ENCODE peak calls at places on chromosomes 5 and 9, in eight cellular contexts. F is cardiac muscle cell; D is CD8-positive, alpha-beta T cell; Z is psoas muscle; B is stomach; E is IMR-90; Q is OCI-LY7; W is RWPE1. I is an unnamed sample.

GRCh38 chr9:130908129-130908877 is 11.7 kb upstream of the QRFP start:
- DNase-seq in Z (no peak), E (no peak), W (peak), D (no peak), F (no peak), Q (no peak), B (no peak), I (no peak)

GRCh38 chr5:91499943-91500531 is 116.9 kb upstream of the ARRDC3 start:
- DNase-seq in B (no peak), D (no peak), E (peak), Z (no peak), W (peak), F (peak), Q (peak), I (no peak)

GRCh38 chr5:59107692-59108091 is 524.8 kb downstream of the RAB3C start:
- DNase-seq in E (no peak), Z (no peak), D (no peak), W (no peak), B (peak), F (peak), Q (no peak), I (no peak)

GRCh38 chr9:100167176-100167575 is 68.1 kb downstream of the INVS start:
- DNase-seq in F (peak), W (no peak), E (peak), Q (no peak), D (no peak), Z (no peak), B (no peak), I (no peak)

GRCh38 chr5:159737263-159737662 is 179.0 kb upstream of the ADRA1B start:
- DNase-seq in E (no peak), Q (no peak), F (no peak), W (no peak), B (no peak), D (no peak), Z (no peak), I (no peak)

GRCh38 chr5:55547792-55548191 is 13.0 kb upstream of the PLPP1 start:
- DNase-seq in E (no peak), D (no peak), W (no peak), F (no peak), B (no peak), Z (no peak), Q (no peak), I (no peak)

GRCh38 chr5:669111-669841 is 23.9 kb downstream of the TPPP start:
- DNase-seq in F (peak), D (peak), E (no peak), Q (peak), W (no peak), B (peak), Z (no peak), I (peak)

GRCh38 chr5:544675-545330 is 20.6 kb upstream of the SLC9A3 start:
- DNase-seq in D (no peak), B (no peak), E (no peak), Q (no peak), Z (peak), F (no peak), W (no peak), I (no peak)

GRCh38 chr5:135050244-135050767 is 16.3 kb upstream of the PITX1 start:
- DNase-seq in Z (no peak), D (no peak), W (no peak), Q (no peak), F (no peak), E (no peak), B (no peak), I (peak)

GRCh38 chr9:111621895-111622480 is 9.1 kb upstream of the DNAJC25 start:
- DNase-seq in B (peak), F (peak), E (peak), Q (peak), Z (no peak), D (peak), W (peak), I (no peak)

GRCh38 chr5:180302256-180302655 is 10.4 kb upstream of the MAPK9 start:
- DNase-seq in Z (no peak), F (no peak), Q (no peak), E (no peak), B (no peak), W (no peak), D (no peak), I (no peak)

GRCh38 chr9:99296375-99296951 is 74.4 kb downstream of the SEC61B start:
- DNase-seq in Z (peak), D (peak), F (peak), W (no peak), Q (no peak), E (no peak), B (no peak), I (no peak)

GRCh38 chr5:23614422-23614821 is 107.0 kb downstream of the PRDM9 start:
- DNase-seq in D (no peak), Z (no peak), Q (no peak), E (no peak), B (no peak), F (peak), W (no peak), I (no peak)
- TF ChIP-seq CTCF in D (no peak), Z (no peak), Q (no peak), E (no peak), B (no peak), F (no peak), W (no peak), I (no peak)

DNA sequence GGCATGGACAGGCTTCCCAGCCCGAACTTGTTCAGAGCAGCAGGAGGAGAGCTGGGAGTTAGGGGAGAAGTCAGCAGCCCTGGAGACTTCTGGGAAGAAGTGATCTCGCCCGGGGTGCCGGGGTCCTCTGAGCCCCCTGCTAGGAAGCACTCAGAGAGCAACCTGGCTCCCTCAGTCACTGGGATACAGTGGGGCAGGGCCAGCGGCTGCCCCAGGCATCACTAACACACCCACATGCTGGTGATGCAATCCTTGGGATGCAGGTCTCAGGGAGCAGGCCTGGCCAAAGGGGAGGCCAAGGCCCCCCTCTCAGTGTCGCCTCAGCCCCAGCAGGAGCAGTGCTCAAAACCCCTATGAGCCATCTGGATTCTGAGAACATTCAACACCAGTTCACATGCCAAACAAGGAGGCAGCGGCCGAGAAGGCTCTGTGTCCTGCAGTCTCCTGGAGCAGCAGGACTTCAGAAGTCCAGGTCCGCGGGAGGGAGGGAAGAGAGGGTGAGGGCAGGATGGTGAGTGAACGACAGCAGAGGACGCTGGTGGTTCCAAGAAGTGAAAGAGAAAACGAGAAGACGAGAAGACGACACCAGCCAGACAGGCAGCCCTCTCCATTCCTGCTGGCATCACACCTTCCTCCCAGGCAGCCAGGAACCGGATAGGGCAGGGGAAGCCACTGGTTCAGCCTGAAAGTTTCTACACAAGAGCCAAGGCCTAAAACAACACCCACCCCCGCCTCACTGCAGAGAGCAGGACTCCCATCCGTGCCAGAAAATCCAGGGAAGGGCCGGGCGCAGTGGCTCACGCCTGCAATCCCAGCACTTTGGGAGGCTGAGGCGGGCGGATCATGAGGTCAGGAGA is 2.3 kb downstream of the PNPLA7 start:
- DNase-seq in B (peak), Z (no peak), F (no peak), D (no peak), E (no peak), W (no peak), Q (no peak), I (no peak)
- H3K27ac ChIP-seq in B (peak), Z (peak), F (no peak), D (no peak), E (no peak), W (peak), Q (no peak), I (no peak)

GRCh38 chr5:114412509-114413171 is 50.8 kb downstream of the KCNN2 start:
- DNase-seq in B (no peak), F (peak), W (peak), D (no peak), Z (no peak), E (peak), Q (no peak), I (no peak)

GRCh38 chr5:114418546-114419388 is 56.9 kb downstream of the KCNN2 start:
- DNase-seq in F (no peak), Z (no peak), D (no peak), B (no peak), W (no peak), Q (peak), E (no peak), I (no peak)

GRCh38 chr5:114419941-114420340 is 58.1 kb downstream of the KCNN2 start:
- DNase-seq in Q (no peak), B (no peak), Z (no peak), E (peak), F (peak), D (no peak), W (no peak), I (no peak)

GRCh38 chr5:114416254-114416653 is 54.4 kb downstream of the KCNN2 start:
- DNase-seq in Z (no peak), F (no peak), W (no peak), B (no peak), D (no peak), Q (no peak), E (no peak), I (no peak)

DNA sequence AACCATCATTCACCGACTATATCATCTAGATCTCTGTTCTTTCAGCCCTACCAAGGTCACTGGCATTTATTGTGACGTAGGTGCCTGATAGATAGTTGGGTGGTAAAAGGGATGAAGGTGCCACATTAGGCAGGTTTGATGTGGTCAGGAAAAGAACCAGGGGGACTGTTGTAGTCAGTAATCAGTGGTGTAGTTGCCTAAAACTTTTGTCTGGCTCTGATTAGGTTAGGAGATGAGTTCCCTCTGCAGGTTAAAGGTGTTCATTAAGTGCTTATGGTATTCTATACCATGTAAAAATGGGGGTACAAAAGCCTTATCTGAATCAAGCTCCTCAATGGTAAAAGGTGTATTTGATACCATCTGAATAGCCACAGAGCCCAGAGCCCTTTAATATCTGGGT is 55.6 kb downstream of the KCNN2 start:
- DNase-seq in Q (no peak), B (no peak), F (no peak), W (no peak), Z (no peak), D (no peak), E (no peak), I (no peak)
- TF ChIP-seq CTCF in Q (no peak), B (no peak), F (no peak), W (no peak), Z (no peak), D (no peak), E (no peak), I (no peak)

GRCh38 chr9:136691316-136692189 is 4.3 kb upstream of the AGPAT2 start:
- DNase-seq in B (no peak), Z (no peak), E (no peak), D (no peak), W (no peak), Q (no peak), F (no peak), I (no peak)

GRCh38 chr9:136693490-136694162 is 6.4 kb upstream of the AGPAT2 start:
- DNase-seq in B (peak), W (peak), Q (no peak), Z (peak), F (no peak), D (no peak), E (peak), I (peak)

GRCh38 chr9:136694163-136694864 is 7.1 kb upstream of the AGPAT2 start:
- DNase-seq in F (peak), Z (peak), D (no peak), E (peak), B (peak), W (peak), Q (no peak), I (peak)

GRCh38 chr9:136692190-136693134 is 5.2 kb upstream of the AGPAT2 start:
- DNase-seq in D (no peak), Z (no peak), E (no peak), F (no peak), B (no peak), W (no peak), Q (no peak), I (no peak)

DNA sequence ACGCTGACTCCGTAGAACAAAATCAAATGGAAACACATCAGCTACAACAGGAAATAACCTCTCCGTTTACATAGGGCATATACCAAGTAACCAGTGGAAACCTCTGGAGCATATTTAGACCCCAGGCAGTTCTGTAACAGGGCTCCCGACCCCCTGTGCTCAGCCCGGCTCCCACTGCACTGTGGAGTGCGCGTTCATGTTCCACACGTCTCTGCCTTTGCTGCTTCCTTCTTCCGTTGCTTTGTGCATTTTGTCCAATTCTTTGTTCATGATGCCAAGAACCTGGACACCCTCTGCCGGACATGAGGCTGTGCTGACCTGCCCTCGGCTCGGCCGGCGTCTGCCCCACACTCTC is 5.9 kb upstream of the AGPAT2 start:
- DNase-seq in Z (no peak), E (no peak), B (no peak), F (no peak), Q (no peak), D (no peak), W (no peak), I (no peak)
- H3K27ac ChIP-seq in Z (no peak), E (no peak), B (peak), F (no peak), Q (no peak), D (no peak), W (peak), I (peak)

GRCh38 chr5:113123563-113123962 is 147.0 kb downstream of the DCP2 start:
- DNase-seq in F (no peak), Q (peak), W (no peak), Z (no peak), D (no peak), E (no peak), B (no peak), I (no peak)
- TF ChIP-seq CTCF in F (peak), Q (peak), W (no peak), Z (no peak), D (no peak), E (no peak), B (no peak), I (no peak)

GRCh38 chr5:65066787-65067506 is 298.2 kb downstream of the CWC27 start:
- DNase-seq in D (no peak), F (no peak), E (no peak), Z (no peak), Q (no peak), B (no peak), W (no peak), I (no peak)
- H3K27ac ChIP-seq in D (no peak), F (no peak), E (no peak), Z (no peak), Q (peak), B (no peak), W (no peak), I (no peak)

DNA sequence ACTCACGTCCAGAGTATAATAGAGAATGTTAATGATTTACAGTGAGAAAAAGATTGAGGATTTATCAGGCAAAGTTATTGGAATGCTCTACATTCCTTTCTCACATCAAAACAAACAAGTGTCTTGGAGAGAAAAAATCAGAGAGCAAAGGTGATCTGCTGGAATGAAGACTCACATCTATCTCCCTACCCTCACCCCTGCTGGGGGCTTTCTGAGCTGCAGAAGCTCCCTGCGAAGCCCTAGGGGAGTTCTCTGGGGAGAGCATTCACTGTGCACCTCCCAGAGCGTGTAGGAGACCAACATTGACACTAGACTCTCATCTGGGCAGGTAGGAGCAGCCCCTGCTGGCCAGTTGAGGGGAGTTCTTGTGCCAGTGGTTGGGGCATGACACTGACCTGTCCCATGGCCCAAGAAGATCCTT is 76.6 kb upstream of the ADAMTS16 start:
- DNase-seq in D (no peak), B (no peak), E (no peak), W (no peak), Q (no peak), Z (no peak), F (no peak), I (no peak)
- TF ChIP-seq CTCF in D (no peak), B (no peak), E (no peak), W (no peak), Q (no peak), Z (no peak), F (no peak), I (no peak)

GRCh38 chr9:34594177-34594576 is 4.7 kb upstream of the CNTFR start:
- DNase-seq in Z (peak), W (no peak), E (no peak), Q (no peak), F (no peak), D (no peak), B (no peak), I (no peak)
- H3K27ac ChIP-seq in Z (peak), W (no peak), E (no peak), Q (no peak), F (no peak), D (no peak), B (peak), I (no peak)

I was measured in lower lobe of right lung.